ENCODE peak calls at places on chromosomes 16 and 17, in seven cellular contexts. S, M, L, H, G, C and Q are unnamed samples.

GRCh38 chr17:19958023-19958422 is 19.6 kb downstream of the AKAP10 start:
- DNase-seq in H (no peak), S (no peak), C (peak; percentile 88), L (no peak), G (peak; percentile 46), M (peak; percentile 82), Q (peak; percentile 70)

GRCh38 chr17:44004077-44004760 is at the start of gene NAGS:
- DNase-seq in M (no peak), L (no peak), H (no peak), C (no peak), S (no peak), G (no peak), Q (peak; percentile 22)

GRCh38 chr17:633641-634091 is 81.0 kb downstream of the VPS53 start:
- DNase-seq in G (no peak), H (no peak), L (no peak), C (no peak), S (no peak), M (no peak), Q (no peak)

GRCh38 chr17:39143552-39144093 is 7.8 kb downstream of the PLXDC1 start:
- DNase-seq in C (no peak), S (no peak), G (no peak), M (no peak), L (no peak), H (no peak), Q (no peak)

GRCh38 chr16:8998114-8998513 is 34.4 kb upstream of the USP7 start:
- DNase-seq in M (no peak), G (no peak), S (no peak), L (no peak), C (no peak), H (no peak), Q (peak; percentile 21)

GRCh38 chr17:37220609-37220953 is 155.2 kb upstream of the C17orf78 start:
- DNase-seq in M (no peak), G (no peak), H (peak; percentile 5), S (peak; percentile 26), L (no peak), C (no peak), Q (no peak)

GRCh38 chr17:79053251-79053925 is 21.2 kb upstream of the ENGASE start:
- DNase-seq in H (no peak), M (no peak), G (no peak), C (no peak), L (no peak), S (no peak), Q (no peak)

GRCh38 chr17:9239260-9239820 is 218.0 kb downstream of the NTN1 start:
- DNase-seq in G (no peak), L (no peak), S (no peak), H (no peak), M (no peak), C (no peak), Q (no peak)

GRCh38 chr16:24721830-24722238 is 7.6 kb upstream of the TNRC6A start:
- DNase-seq in L (peak; percentile 63), G (no peak), M (no peak), C (no peak), H (no peak), S (no peak), Q (peak; percentile 18)

GRCh38 chr17:45261577-45262515 is at the start of gene SPATA32:
- DNase-seq in C (no peak), L (peak; percentile 45), G (no peak), S (no peak), M (no peak), H (peak; percentile 68), Q (no peak)

GRCh38 chr17:66675991-66676371 is 158.9 kb upstream of the CACNG5 start:
- DNase-seq in H (no peak), L (no peak), C (no peak), S (no peak), G (no peak), M (no peak), Q (peak; percentile 34)

GRCh38 chr17:47219621-47220475 is 10.7 kb downstream of the MYL4 start:
- DNase-seq in S (no peak), M (no peak), H (no peak), L (no peak), C (no peak), G (no peak), Q (no peak)

GRCh38 chr16:23502466-23502865 is 7.8 kb downstream of the GGA2 start:
- DNase-seq in L (no peak), G (no peak), C (no peak), S (peak; percentile 18), M (no peak), H (no peak), Q (no peak)

GRCh38 chr16:70684146-70685060 is 1.4 kb downstream of the MTSS2 start:
- DNase-seq in S (no peak), H (no peak), L (no peak), M (no peak), G (no peak), C (no peak), Q (no peak)

GRCh38 chr16:12729448-12729847 is 74.2 kb downstream of the CPPED1 start:
- DNase-seq in S (no peak), G (no peak), M (peak; percentile 37), C (peak; percentile 12), L (no peak), H (no peak), Q (no peak)

GRCh38 chr16:56368545-56368944 is 56.8 kb downstream of the AMFR start:
- DNase-seq in C (no peak), S (no peak), H (no peak), L (no peak), G (no peak), M (no peak), Q (no peak)

GRCh38 chr17:20938244-20938643 is 104.6 kb downstream of the USP22 start:
- DNase-seq in H (no peak), G (no peak), M (no peak), S (no peak), C (no peak), L (no peak), Q (no peak)